ENCODE peak calls at places on chromosomes 13 and 19, in eight cellular contexts. G is Peyer's patch, B is stomach, O is A549, Z is uterus, Y is spleen, A is thyroid gland, T is lower leg skin. P is an unnamed sample.

GRCh38 chr19:3776479-3777040 is 4.5 kb upstream of the RAX2 start:
- DNase-seq in B (no peak), Z (no peak), O (no peak), A (no peak), Y (no peak), G (no peak), T (no peak), P (no peak)

GRCh38 chr13:32802159-32802558 is 214.1 kb upstream of the KL start:
- DNase-seq in Y (no peak), Z (no peak), A (peak), O (no peak), T (no peak), B (no peak), G (no peak), P (no peak)

GRCh38 chr19:44741841-44742352 is 6.6 kb upstream of the BCL3 start:
- DNase-seq in T (peak), B (peak), Z (peak), O (peak), A (peak), G (peak), Y (peak), P (peak)

GRCh38 chr13:40187324-40187795 is 479.1 kb downstream of the FOXO1 start:
- DNase-seq in G (peak), A (no peak), O (no peak), Z (no peak), T (no peak), B (no peak), Y (peak), P (no peak)

GRCh38 chr13:47503468-47503867 is 497.6 kb downstream of the SUCLA2 start:
- DNase-seq in G (no peak), Y (no peak), A (no peak), O (no peak), B (no peak), Z (no peak), T (no peak), P (no peak)

GRCh38 chr13:61350351-61350750 is 65.3 kb downstream of the PCDH20 start:
- DNase-seq in O (no peak), Y (no peak), Z (no peak), T (no peak), B (no peak), A (no peak), G (no peak), P (no peak)

GRCh38 chr19:512548-513365 is 5.5 kb downstream of the TPGS1 start:
- DNase-seq in B (no peak), T (no peak), Y (peak), A (peak), O (no peak), G (no peak), Z (no peak), P (no peak)

GRCh38 chr13:47420568-47420967 is 523.7 kb upstream of the HTR2A start:
- DNase-seq in Z (no peak), O (no peak), B (no peak), G (no peak), Y (no peak), A (no peak), T (no peak), P (no peak)

GRCh38 chr19:51366999-51367564 is 894 bp upstream of the ETFB start:
- DNase-seq in T (peak), Y (peak), B (peak), A (no peak), Z (no peak), G (peak), O (no peak), P (no peak)

DNA sequence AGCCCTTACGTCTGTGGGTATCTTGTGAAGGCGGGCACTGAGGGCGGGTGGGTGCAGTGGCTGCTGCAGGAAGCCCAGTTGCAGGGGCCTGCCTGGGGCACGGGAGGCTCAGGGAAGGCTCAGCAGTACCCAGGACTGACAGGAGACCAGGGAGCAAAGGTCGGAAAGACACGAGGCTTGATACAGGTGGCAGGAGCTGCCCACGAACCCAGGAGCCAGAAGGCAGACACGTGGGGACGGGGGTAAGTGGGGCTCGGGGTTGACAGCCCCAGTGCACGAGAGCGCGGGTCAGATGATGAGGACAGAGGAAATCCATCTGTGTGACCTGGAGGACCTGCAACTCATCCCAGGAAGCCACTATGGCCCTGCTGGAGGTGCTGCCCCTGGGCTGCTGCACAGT is 25.3 kb downstream of the ELAVL1 start:
- DNase-seq in A (no peak), O (no peak), B (no peak), T (no peak), G (no peak), Y (peak), Z (no peak), P (no peak)
- TF ChIP-seq CTCF in A (no peak), O (no peak), B (no peak), T (no peak), G (no peak), Y (no peak), Z (no peak), P (no peak)

GRCh38 chr19:53467503-53468262 is at the start of gene ZNF813:
- DNase-seq in Y (peak), A (peak), B (peak), T (peak), Z (peak), O (peak), G (peak), P (peak)
- TF ChIP-seq POLR2A in Y (no peak), A (peak), B (no peak), T (no peak), Z (peak), O (peak), G (no peak), P (no peak)

DNA sequence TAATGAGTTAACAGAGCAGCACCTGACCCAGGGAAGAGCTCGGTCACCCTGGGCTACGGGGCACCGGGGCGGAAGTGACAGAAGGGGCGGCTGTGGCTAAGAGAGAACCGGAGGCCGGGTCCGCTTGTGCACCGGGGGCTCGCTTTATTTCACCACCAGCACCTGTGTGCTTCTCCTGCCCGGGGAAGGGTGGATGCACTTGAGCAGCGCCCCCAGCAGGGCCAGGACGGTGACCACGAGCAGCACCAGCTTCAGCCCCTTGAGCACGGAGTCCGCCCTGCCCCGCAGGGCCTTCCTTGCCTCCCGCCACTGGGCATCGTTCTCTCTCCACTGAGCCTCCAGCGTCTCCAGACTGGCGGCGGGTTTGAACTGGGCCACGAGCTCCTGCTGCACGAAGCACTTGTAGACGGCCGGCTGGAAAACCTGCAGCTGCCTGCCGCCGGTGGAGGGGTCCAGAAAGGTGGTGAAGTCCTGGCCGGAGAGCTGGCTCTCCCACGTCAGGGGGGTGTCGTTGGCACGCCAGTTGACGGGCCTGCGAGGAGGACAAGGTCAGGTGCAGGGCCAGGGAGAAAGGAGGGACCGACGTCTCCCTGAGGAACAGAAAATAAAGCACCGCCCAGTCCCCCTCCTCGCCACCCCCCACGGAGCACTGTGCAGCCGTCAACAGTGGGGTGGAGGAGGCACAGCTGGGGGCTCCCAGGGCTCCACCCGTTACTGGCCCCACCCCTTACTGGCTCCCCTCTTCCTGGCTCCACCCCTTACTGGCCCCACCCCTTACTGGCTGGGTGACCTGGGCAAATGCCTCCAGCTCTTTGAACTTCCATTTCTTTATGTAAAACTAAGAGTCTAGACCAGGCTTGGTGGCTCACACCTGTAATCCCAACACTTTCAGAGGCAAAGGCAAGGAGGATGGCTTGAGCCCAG is 3.6 kb downstream of the FAM187B start:
- DNase-seq in Y (peak), T (no peak), G (peak), A (no peak), B (no peak), Z (no peak), O (no peak), P (no peak)
- TF ChIP-seq CTCF in Y (no peak), T (no peak), G (no peak), A (no peak), B (no peak), Z (no peak), O (no peak), P (no peak)

DNA sequence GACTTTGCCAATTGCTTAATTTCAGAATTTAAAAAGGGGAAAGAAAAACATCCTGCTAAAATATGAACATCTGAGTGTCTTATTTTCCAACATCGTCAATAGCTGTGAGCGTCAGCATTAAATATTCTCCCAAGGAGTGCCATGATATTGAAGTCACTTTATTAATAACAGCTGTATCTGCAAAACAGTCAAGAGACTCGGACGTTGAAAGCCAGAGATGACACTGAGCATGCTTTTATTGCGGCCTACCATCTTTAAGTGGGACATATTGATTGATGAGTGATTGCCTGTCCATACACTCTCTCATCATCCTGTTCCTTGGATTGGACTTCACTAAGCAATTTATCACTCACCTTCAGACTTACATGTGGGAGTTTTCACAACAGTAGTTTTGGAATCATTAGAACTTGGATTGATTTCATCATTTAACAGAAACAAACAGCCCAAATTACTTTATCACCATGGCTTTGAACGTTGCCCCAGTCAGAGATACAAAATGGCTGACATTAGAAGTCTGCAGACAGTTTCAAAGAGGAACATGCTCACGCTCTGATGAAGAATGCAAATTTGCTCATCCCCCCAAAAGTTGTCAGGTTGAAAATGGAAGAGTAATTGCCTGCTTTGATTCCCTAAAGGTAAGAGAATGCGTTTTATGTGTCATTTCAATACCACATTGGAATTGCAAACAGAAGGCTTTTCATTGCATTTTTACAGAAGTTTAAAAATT is 53.8 kb downstream of the MBNL2 start:
- DNase-seq in G (no peak), A (no peak), T (no peak), O (no peak), B (no peak), Z (no peak), Y (no peak), P (no peak)
- TF ChIP-seq POLR2A in G (no peak), A (no peak), T (no peak), O (no peak), B (no peak), Z (no peak), Y (no peak), P (no peak)

DNA sequence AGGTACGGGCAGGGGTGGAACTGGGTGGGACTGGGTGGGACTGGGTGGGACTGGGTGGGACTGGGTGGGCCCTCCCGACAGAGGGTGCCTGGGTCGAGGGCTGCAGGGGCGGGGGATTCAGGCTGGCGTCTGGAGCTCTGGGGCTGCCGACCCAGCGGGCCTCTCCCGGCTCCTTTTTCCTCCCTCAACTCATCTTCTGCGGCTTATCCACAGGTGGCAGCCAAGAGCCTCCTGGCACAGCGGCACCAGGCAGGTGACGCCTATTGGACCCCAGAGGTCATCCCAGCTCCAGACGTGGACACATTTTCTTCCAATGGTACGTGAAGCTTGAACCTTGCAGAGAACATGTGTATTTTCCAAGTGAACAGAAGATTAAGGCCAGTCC is 533 bp downstream of the ZNF544 start:
- DNase-seq in Y (no peak), B (no peak), G (no peak), T (no peak), A (peak), O (peak), Z (no peak), P (no peak)
- TF ChIP-seq CTCF in Y (no peak), B (no peak), G (no peak), T (no peak), A (no peak), O (no peak), Z (no peak), P (peak)

GRCh38 chr19:57888107-57888493 is 737 bp downstream of the ZNF814 start:
- DNase-seq in G (no peak), B (no peak), Y (no peak), O (no peak), A (no peak), Z (no peak), T (no peak), P (no peak)

GRCh38 chr19:57886046-57886445 is 2.8 kb downstream of the ZNF814 start:
- DNase-seq in B (no peak), Z (no peak), Y (no peak), T (no peak), A (no peak), O (no peak), G (no peak), P (no peak)

GRCh38 chr19:57887195-57887941 is 1.5 kb downstream of the ZNF814 start:
- DNase-seq in O (no peak), Z (no peak), T (no peak), A (peak), G (no peak), B (no peak), Y (no peak), P (no peak)

GRCh38 chr19:57888494-57889231 is at the start of gene ZNF814:
- DNase-seq in Y (peak), T (peak), G (peak), O (peak), B (peak), A (peak), Z (peak), P (peak)
- TF ChIP-seq POLR2A in Y (no peak), T (no peak), G (peak), O (no peak), B (no peak), A (peak), Z (no peak), P (no peak)

DNA sequence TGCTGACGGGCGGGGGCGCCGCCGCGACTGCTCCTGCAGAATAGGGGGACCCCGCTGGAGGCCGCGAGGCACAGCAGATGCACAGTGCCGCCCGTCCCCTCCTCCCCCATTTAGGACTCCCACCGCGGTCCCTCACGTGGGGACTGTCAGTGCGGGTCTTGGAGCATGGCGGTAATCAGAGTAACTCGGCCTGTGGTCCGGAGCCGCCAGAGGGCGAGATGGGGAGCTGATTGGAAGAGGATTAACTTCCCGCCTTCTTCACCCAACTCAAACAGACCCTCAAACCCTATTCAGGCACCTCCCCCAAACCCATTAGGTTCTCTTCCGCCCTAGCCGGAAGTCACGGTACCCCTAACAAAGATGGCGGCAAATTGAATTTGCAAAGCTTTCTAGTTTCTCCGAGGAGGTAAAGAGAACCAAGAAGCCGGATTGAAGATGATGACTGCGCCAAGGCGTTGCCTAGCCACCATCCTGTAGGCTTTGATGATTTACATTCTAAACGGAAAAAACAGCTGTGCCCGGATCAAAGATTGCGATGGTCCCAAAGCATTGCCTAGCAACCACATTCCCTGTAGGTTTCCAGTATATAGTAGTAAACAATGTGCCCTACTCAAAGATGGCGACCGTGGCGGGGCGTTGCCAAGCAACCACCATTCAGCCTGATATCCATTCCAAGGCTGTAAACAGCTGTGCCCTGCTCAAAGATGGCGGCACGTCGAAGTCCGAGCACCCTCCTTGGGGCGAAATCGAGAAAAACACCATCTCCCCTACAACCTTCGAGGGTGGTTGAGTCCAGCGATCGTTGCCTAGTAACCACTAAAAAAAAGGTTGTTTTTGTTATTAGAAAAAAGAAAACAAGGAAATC is at the start of gene FUZ:
- DNase-seq in A (peak), T (peak), Z (peak), Y (peak), O (peak), B (peak), G (peak), P (peak)
- TF ChIP-seq CTCF in A (peak), T (peak), Z (peak), Y (peak), O (no peak), B (no peak), G (peak), P (no peak)

DNA sequence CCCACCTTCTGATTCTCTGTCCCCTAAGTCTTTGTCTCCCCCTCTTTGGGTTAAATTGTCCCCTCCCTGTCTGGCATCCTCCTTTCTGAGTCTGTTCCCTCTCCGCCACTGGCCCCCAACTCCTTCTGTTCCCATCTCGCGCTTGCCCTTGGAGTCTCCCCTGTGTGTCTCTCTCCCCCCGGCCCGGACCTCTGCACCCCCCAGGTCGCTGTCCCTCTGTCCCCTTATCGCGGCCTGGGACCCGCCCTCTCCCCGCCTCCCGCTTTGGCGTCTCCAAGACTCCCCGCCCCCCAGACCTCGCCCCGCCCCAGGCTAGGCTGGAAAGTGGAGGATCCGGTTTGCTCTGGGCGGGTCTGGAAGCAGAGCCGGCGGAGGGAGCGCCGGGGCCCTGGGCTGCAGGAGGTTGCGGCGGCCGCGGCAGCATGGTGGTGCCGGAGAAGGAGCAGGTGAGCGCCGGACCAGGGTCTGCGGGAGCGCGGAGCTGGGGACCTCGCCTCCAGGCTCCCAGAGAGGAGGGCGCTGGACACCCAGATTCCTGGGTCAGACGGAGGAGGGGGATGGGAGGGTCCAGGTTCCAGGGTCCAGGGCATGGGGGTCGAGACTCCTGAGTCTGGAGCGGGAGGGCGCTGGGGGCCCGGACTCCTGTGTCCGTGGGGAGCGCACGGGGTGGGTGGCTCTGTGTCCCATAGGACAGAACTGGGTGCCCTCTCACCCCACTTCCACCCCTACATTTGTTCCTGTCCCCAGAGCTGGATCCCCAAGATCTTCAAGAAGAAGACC is at the start of gene TRPM4:
- DNase-seq in B (peak), A (peak), Z (peak), O (peak), Y (peak), T (peak), G (peak), P (no peak)
- TF ChIP-seq POLR2A in B (no peak), A (peak), Z (peak), O (peak), Y (no peak), T (no peak), G (peak), P (peak)

GRCh38 chr19:18466354-18466753 is 28.4 kb upstream of the ISYNA1 start:
- DNase-seq in Z (no peak), B (no peak), Y (no peak), A (no peak), O (no peak), T (no peak), G (no peak), P (no peak)

GRCh38 chr19:18465214-18465963 is 27.5 kb upstream of the ISYNA1 start:
- DNase-seq in A (no peak), O (no peak), G (no peak), T (no peak), B (no peak), Z (no peak), Y (peak), P (no peak)

GRCh38 chr19:18467978-18468377 is 30.0 kb upstream of the ISYNA1 start:
- DNase-seq in Y (no peak), A (no peak), O (no peak), B (no peak), T (no peak), G (no peak), Z (no peak), P (no peak)

GRCh38 chr19:18464646-18465045 is 26.7 kb upstream of the ISYNA1 start:
- DNase-seq in Z (peak), A (peak), B (peak), O (peak), G (peak), T (peak), Y (peak), P (no peak)

GRCh38 chr19:18465964-18466339 is 28.0 kb upstream of the ISYNA1 start:
- DNase-seq in O (no peak), Y (no peak), T (no peak), B (no peak), A (no peak), Z (no peak), G (no peak), P (no peak)
- TF ChIP-seq CTCF in O (no peak), Y (no peak), T (no peak), B (no peak), A (no peak), Z (no peak), G (no peak), P (no peak)